ENCODE peak calls at places on chromosomes 11 and 22, in six cellular contexts. Z is Caco-2, R is coronary artery, T is choroid plexus epithelial cell, S is HCT116, B is GM13976. G is an unnamed sample.

GRCh38 chr11:84465040-84465439 is 1162.1 kb downstream of the DLG2 start:
- DNase-seq in Z (no peak), R (no peak), T (no peak), S (no peak), B (no peak), G (no peak)

GRCh38 chr11:117673561-117673960 is 123.5 kb downstream of the DSCAML1 start:
- DNase-seq in Z (no peak), R (no peak), T (no peak), S (no peak), B (no peak), G (no peak)

GRCh38 chr11:10208045-10208674 is 85.9 kb downstream of the SBF2 start:
- DNase-seq in Z (peak), R (no peak), T (peak), S (peak), B (peak), G (no peak)

GRCh38 chr11:71454470-71455113 is 1.6 kb downstream of the NADSYN1 start:
- DNase-seq in Z (peak), R (no peak), T (no peak), S (no peak), B (no peak), G (no peak)

GRCh38 chr11:76803811-76804600 is 20.9 kb downstream of the TSKU start:
- DNase-seq in Z (no peak), R (peak), T (peak), S (no peak), B (peak), G (peak)

GRCh38 chr11:33065445-33066178 is 26.2 kb downstream of the TCP11L1 start:
- DNase-seq in Z (peak), R (no peak), T (peak), S (peak), B (peak), G (peak)

GRCh38 chr22:25488244-25489020 is 76.0 kb upstream of the GRK3 start:
- DNase-seq in Z (no peak), R (no peak), T (peak), S (peak), B (no peak), G (no peak)

GRCh38 chr11:8732748-8733241 is 50.2 kb downstream of the RPL27A start:
- DNase-seq in Z (no peak), R (peak), T (peak), S (no peak), B (no peak), G (no peak)

GRCh38 chr11:11252403-11252802 is 100.6 kb downstream of the CSNK2A3 start:
- DNase-seq in Z (no peak), R (no peak), T (no peak), S (no peak), B (no peak), G (no peak)

GRCh38 chr11:60615497-60615896 is 83.9 kb upstream of the MS4A8 start:
- DNase-seq in Z (no peak), R (no peak), T (no peak), S (no peak), B (no peak), G (no peak)

GRCh38 chr11:114397349-114397982 is 2.8 kb downstream of the C11orf71 start:
- DNase-seq in Z (no peak), R (no peak), T (no peak), S (no peak), B (no peak), G (no peak)

GRCh38 chr11:86687083-86687799 is 14.8 kb upstream of the ME3 start:
- DNase-seq in Z (no peak), R (no peak), T (no peak), S (no peak), B (no peak), G (no peak)

GRCh38 chr22:35450824-35451541 is 51.0 kb downstream of the MCM5 start:
- DNase-seq in Z (no peak), R (no peak), T (no peak), S (no peak), B (no peak), G (no peak)

GRCh38 chr11:116601734-116602636 is 170.8 kb downstream of the BUD13 start:
- DNase-seq in Z (no peak), R (peak), T (peak), S (no peak), B (no peak), G (no peak)

GRCh38 chr11:83191491-83191890 is 2.0 kb upstream of the ANKRD42 start:
- DNase-seq in Z (no peak), R (no peak), T (no peak), S (no peak), B (no peak), G (no peak)

GRCh38 chr22:46462726-46463371 is 74.6 kb downstream of the CELSR1 start:
- DNase-seq in Z (no peak), R (no peak), T (peak), S (peak), B (no peak), G (no peak)

GRCh38 chr11:7671347-7671746 is 2.0 kb downstream of the CYB5R2 start:
- DNase-seq in Z (no peak), R (no peak), T (no peak), S (no peak), B (no peak), G (no peak)

GRCh38 chr22:26321469-26321913 is 107.6 kb upstream of the ASPHD2 start:
- DNase-seq in Z (no peak), R (no peak), T (no peak), S (no peak), B (no peak), G (no peak)

GRCh38 chr11:60756307-60757032 is at the start of gene MS4A15:
- DNase-seq in Z (peak), R (peak), T (peak), S (peak), B (peak), G (no peak)

GRCh38 chr22:18110194-18110943 is at the start of gene TUBA8:
- DNase-seq in Z (peak), R (no peak), T (peak), S (no peak), B (peak), G (no peak)

GRCh38 chr11:12587333-12587997 is 86.8 kb upstream of the TEAD1 start:
- DNase-seq in Z (peak), R (no peak), T (peak), S (no peak), B (no peak), G (no peak)

GRCh38 chr11:6547177-6547576 is 50.1 kb downstream of the DNHD1 start:
- DNase-seq in Z (no peak), R (no peak), T (no peak), S (no peak), B (no peak), G (no peak)

GRCh38 chr22:43955883-43956286 is 643 bp downstream of the SAMM50 start:
- DNase-seq in Z (no peak), R (no peak), T (no peak), S (no peak), B (no peak), G (no peak)

GRCh38 chr22:27982630-27983180 is 63.6 kb upstream of the PITPNB start:
- DNase-seq in Z (no peak), R (peak), T (no peak), S (no peak), B (no peak), G (no peak)

GRCh38 chr11:61955416-61956135 is 5.4 kb downstream of the BEST1 start:
- DNase-seq in Z (no peak), R (no peak), T (peak), S (no peak), B (peak), G (peak)

GRCh38 chr22:23053912-23054530 is 16.3 kb upstream of the GNAZ start:
- DNase-seq in Z (no peak), R (peak), T (no peak), S (no peak), B (no peak), G (no peak)

GRCh38 chr11:72695354-72695753 is 21.1 kb upstream of the PDE2A start:
- DNase-seq in Z (no peak), R (no peak), T (no peak), S (no peak), B (no peak), G (no peak)

GRCh38 chr11:70173018-70173417 is 30.1 kb upstream of the FADD start:
- DNase-seq in Z (no peak), R (no peak), T (peak), S (no peak), B (no peak), G (no peak)

GRCh38 chr11:70496591-70497535 is 98.5 kb downstream of the CTTN start:
- DNase-seq in Z (no peak), R (no peak), T (no peak), S (no peak), B (no peak), G (no peak)

GRCh38 chr11:5036671-5037070 is 9.7 kb upstream of the OR52J3 start:
- DNase-seq in Z (no peak), R (no peak), T (no peak), S (no peak), B (no peak), G (no peak)

GRCh38 chr11:88431675-88432341 is 94.3 kb upstream of the CTSC start:
- DNase-seq in Z (no peak), R (no peak), T (no peak), S (no peak), B (no peak), G (no peak)

GRCh38 chr11:113752932-113753331 is 20.6 kb downstream of the ZW10 start:
- DNase-seq in Z (no peak), R (no peak), T (no peak), S (no peak), B (no peak), G (no peak)

DNA sequence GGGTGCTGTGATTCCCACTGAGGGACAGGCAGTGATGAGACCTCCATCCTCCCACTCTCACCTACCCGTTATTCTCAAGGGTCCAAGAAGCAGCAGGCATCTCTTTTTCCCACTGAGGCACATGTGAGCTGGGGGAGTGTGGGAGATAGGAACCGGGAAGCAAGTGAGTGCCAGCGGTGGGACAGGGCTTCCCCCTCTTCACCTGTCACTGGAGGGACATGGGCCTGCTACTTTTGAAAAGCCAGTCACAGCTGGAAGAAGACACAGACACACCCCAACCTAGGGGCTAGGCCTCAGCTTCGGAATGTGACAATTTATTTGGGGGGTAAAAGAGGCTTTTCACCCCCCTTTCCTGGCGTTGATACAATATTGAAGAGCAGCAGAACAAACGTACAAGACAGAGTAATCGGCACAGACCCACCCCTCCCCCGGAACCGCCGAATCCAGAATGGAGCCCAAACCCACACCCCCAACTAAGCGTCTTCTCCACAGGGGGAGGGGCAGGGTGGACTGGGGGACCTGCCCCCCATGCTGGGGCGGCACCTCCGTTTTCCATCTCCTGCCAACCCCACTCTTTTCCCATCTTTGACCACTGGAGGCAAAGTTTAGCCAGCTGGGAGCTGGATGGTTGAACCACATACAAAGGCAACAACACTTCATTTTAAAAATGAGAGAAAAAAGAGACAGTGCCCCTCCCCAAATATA is 10.7 kb downstream of the CBX6 start:
- DNase-seq in Z (no peak), R (no peak), T (no peak), S (no peak), B (no peak), G (no peak)
- TF ChIP-seq CTCF in Z (no peak), R (no peak), T (peak), S (peak), B (no peak), G (peak)

DNA sequence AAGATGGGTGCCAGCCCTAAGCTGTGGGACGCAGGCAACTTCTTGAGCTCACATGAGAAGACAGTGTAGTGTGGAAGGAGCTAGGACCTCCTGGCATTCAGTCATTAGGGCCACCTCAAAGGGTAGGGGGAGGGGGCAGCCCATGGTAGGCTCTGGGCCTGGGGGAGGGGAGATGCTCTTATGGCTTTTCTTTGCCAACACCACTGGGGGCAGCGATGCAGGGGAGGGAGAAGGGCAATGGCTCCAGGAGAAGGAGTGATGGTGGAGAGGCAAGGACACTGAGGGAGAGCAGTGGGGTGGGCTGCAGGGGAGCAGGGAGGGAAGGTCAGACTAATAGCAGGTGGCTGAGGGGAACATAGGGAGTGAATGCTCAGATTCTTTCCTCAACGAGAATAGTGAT is 63.3 kb upstream of the SUSD2 start:
- DNase-seq in Z (peak), R (no peak), T (no peak), S (no peak), B (no peak), G (no peak)
- TF ChIP-seq CTCF in Z (no peak), R (no peak), T (no peak), S (peak), B (no peak), G (no peak)

DNA sequence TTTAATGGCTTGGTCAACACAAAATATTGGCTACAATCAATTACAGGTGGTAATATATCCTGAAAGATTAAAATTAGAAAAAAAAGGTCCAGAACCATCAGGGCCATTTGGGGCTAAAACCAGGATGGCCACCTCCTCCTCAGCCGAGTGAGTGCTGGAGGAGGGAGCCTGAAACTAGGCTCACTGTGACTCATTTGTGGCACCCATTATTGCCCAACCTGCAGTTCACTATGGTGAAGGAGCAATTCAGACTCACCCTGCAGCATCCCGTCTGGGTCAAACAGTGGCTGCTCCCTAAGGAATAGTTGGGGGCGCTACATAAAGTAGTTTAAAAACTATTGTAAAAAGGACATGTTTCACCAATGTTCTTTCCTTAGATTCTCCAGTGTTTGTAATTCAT is 60.7 kb downstream of the GLYATL1 start:
- DNase-seq in Z (no peak), R (no peak), T (no peak), S (no peak), B (no peak), G (no peak)
- TF ChIP-seq CTCF in Z (no peak), R (no peak), T (no peak), S (no peak), B (no peak), G (no peak)

GRCh38 chr11:75324189-75324588 is 27.3 kb downstream of the ARRB1 start:
- DNase-seq in Z (no peak), R (no peak), T (no peak), S (no peak), B (no peak), G (no peak)
- TF ChIP-seq CTCF in Z (no peak), R (no peak), T (no peak), S (no peak), B (no peak), G (no peak)

GRCh38 chr11:109644158-109644557 is 222.2 kb downstream of the C11orf87 start:
- DNase-seq in Z (no peak), R (no peak), T (peak), S (no peak), B (no peak), G (no peak)

GRCh38 chr11:109641549-109641948 is 219.6 kb downstream of the C11orf87 start:
- DNase-seq in Z (peak), R (no peak), T (peak), S (no peak), B (no peak), G (no peak)
- TF ChIP-seq CTCF in Z (no peak), R (no peak), T (peak), S (no peak), B (peak), G (peak)

DNA sequence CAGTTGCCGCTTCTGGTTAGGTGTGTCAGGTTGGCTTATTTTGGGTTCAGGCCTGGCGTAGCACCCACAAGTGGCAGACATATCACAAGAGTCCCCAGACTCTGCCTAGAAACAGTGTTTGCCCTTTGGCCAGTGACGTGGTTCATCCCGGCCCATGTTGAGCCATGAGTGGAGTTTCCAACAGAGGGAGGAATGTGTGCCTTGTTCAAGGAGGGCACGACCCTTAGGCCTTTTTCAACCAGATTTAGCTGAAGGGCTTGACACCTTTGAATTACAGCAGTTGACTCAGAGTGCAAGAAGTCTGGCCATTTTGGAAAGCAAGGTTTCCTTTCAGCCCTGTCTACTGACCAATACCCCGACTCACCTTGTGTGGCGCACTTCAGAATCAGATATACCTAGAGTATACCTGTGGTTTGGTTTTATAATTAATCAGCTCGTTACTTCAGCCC is 15.1 kb upstream of the AIFM3 start:
- DNase-seq in Z (peak), R (no peak), T (no peak), S (no peak), B (no peak), G (no peak)
- TF ChIP-seq CTCF in Z (no peak), R (no peak), T (no peak), S (no peak), B (no peak), G (no peak)

G was measured in type B pancreatic cell.